ENCODE peak calls at places on chromosome 14, in eight cellular contexts. J is A549, T is stomach, I is SK-N-SH, L is ovary, S is K562, C is HepG2, Z is GM12878. U is an unnamed sample.

GRCh38 chr14:37116933-37117844 is 55.2 kb downstream of the SLC25A21 start:
- DNase-seq in J (peak; percentile 40), T (no peak), I (no peak), L (no peak), S (no peak), C (peak; percentile 39), Z (no peak), U (no peak)

GRCh38 chr14:73786942-73787759 is 64.5 kb upstream of the PTGR2 start:
- DNase-seq in J (no peak), T (peak; percentile 75), I (peak; percentile 83), L (peak; percentile 79), S (peak; percentile 65), C (no peak), Z (no peak), U (no peak)

GRCh38 chr14:100536721-100537700 is 50.2 kb downstream of the BEGAIN start:
- DNase-seq in J (no peak), T (peak; percentile 22), I (peak; percentile 56), L (no peak), S (no peak), C (no peak), Z (no peak), U (peak; percentile 46)

GRCh38 chr14:100586520-100587247 is 533 bp downstream of the BEGAIN start:
- DNase-seq in J (peak; percentile 51), T (no peak), I (peak; percentile 91), L (no peak), S (no peak), C (no peak), Z (no peak), U (peak; percentile 48)

GRCh38 chr14:76918751-76919421 is 92.7 kb downstream of the LRRC74A start:
- DNase-seq in J (peak; percentile 95), T (peak; percentile 97), I (peak; percentile 74), L (peak; percentile 98), S (peak; percentile 82), C (peak; percentile 24), Z (no peak), U (peak; percentile 96)

GRCh38 chr14:97802430-97802829 is 1005.2 kb downstream of the VRK1 start:
- DNase-seq in J (no peak), T (no peak), I (no peak), L (no peak), S (no peak), C (no peak), Z (no peak), U (no peak)

GRCh38 chr14:28515571-28515970 is 251.0 kb upstream of the FOXG1 start:
- DNase-seq in J (no peak), T (no peak), I (no peak), L (no peak), S (no peak), C (no peak), Z (no peak), U (no peak)

GRCh38 chr14:81416233-81416927 is 16.3 kb upstream of the STON2 start:
- DNase-seq in J (no peak), T (no peak), I (no peak), L (no peak), S (no peak), C (no peak), Z (no peak), U (no peak)

GRCh38 chr14:55731881-55732498 is 152.0 kb downstream of the KTN1 start:
- DNase-seq in J (no peak), T (peak; percentile 62), I (no peak), L (no peak), S (no peak), C (peak; percentile 16), Z (no peak), U (no peak)

GRCh38 chr14:87615050-87615449 is 377.9 kb downstream of the GALC start:
- DNase-seq in J (no peak), T (no peak), I (no peak), L (no peak), S (no peak), C (no peak), Z (no peak), U (no peak)

GRCh38 chr14:87613856-87614255 is 379.1 kb downstream of the GALC start:
- DNase-seq in J (no peak), T (no peak), I (no peak), L (no peak), S (no peak), C (no peak), Z (no peak), U (no peak)

GRCh38 chr14:87617079-87617478 is 375.9 kb downstream of the GALC start:
- DNase-seq in J (no peak), T (no peak), I (no peak), L (no peak), S (no peak), C (no peak), Z (no peak), U (no peak)

GRCh38 chr14:87615822-87616679 is 376.9 kb downstream of the GALC start:
- DNase-seq in J (peak; percentile 38), T (peak; percentile 70), I (peak; percentile 38), L (peak; percentile 15), S (peak; percentile 49), C (peak; percentile 44), Z (no peak), U (no peak)
- TF ChIP-seq EP300 in J (no peak), T (no peak), I (no peak), L (no peak), S (no peak), C (no peak), Z (no peak), U (no peak)

GRCh38 chr14:69877492-69877891 is 1.7 kb upstream of the SMOC1 start:
- DNase-seq in J (no peak), T (no peak), I (peak; percentile 61), L (no peak), S (peak; percentile 14), C (no peak), Z (no peak), U (no peak)
- TF ChIP-seq EP300 in J (no peak), T (no peak), I (no peak), L (no peak), S (no peak), C (no peak), Z (no peak), U (no peak)

GRCh38 chr14:93039649-93040315 is 75.9 kb downstream of the ITPK1 start:
- DNase-seq in J (no peak), T (no peak), I (no peak), L (no peak), S (no peak), C (no peak), Z (no peak), U (no peak)

GRCh38 chr14:93042968-93043940 is 72.5 kb downstream of the ITPK1 start:
- DNase-seq in J (peak; percentile 90), T (peak; percentile 93), I (peak; percentile 81), L (no peak), S (no peak), C (peak; percentile 90), Z (no peak), U (peak; percentile 80)

GRCh38 chr14:93041830-93042229 is 73.9 kb downstream of the ITPK1 start:
- DNase-seq in J (no peak), T (no peak), I (no peak), L (no peak), S (no peak), C (no peak), Z (no peak), U (no peak)

GRCh38 chr14:93041002-93041401 is 74.7 kb downstream of the ITPK1 start:
- DNase-seq in J (no peak), T (no peak), I (no peak), L (no peak), S (no peak), C (no peak), Z (no peak), U (no peak)

DNA sequence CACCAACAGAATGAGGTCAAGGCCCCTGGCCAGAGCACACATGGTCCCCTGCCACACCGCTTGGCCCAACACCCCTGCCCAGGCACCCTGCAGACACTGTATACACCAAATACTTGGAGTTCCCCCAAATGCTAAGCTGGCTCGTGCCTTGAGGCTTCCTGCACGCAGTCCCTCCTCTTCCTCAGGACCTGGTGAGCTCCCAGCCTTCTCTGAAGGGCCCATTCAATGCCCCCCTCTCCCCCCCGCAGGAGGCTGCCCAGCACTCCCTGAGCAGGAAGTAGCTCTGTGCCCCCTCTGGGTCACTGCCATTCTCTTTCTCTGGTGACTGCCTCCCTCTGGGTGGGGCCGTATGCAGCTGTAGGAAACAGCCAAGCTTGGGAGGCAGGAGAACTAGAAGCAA is 75.3 kb downstream of the ITPK1 start:
- DNase-seq in J (no peak), T (peak; percentile 59), I (no peak), L (no peak), S (no peak), C (no peak), Z (no peak), U (no peak)
- TF ChIP-seq EP300 in J (no peak), T (no peak), I (no peak), L (no peak), S (no peak), C (no peak), Z (no peak), U (no peak)

GRCh38 chr14:67395876-67396189 is 16.1 kb downstream of the PLEK2 start:
- DNase-seq in J (no peak), T (no peak), I (no peak), L (no peak), S (no peak), C (no peak), Z (no peak), U (no peak)

GRCh38 chr14:67397536-67397935 is 14.4 kb downstream of the PLEK2 start:
- DNase-seq in J (no peak), T (no peak), I (no peak), L (no peak), S (no peak), C (no peak), Z (no peak), U (no peak)

GRCh38 chr14:67393689-67394088 is 18.3 kb downstream of the PLEK2 start:
- DNase-seq in J (no peak), T (no peak), I (no peak), L (no peak), S (no peak), C (no peak), Z (no peak), U (no peak)

GRCh38 chr14:67395086-67395875 is 16.7 kb downstream of the PLEK2 start:
- DNase-seq in J (no peak), T (no peak), I (no peak), L (no peak), S (no peak), C (no peak), Z (no peak), U (no peak)

DNA sequence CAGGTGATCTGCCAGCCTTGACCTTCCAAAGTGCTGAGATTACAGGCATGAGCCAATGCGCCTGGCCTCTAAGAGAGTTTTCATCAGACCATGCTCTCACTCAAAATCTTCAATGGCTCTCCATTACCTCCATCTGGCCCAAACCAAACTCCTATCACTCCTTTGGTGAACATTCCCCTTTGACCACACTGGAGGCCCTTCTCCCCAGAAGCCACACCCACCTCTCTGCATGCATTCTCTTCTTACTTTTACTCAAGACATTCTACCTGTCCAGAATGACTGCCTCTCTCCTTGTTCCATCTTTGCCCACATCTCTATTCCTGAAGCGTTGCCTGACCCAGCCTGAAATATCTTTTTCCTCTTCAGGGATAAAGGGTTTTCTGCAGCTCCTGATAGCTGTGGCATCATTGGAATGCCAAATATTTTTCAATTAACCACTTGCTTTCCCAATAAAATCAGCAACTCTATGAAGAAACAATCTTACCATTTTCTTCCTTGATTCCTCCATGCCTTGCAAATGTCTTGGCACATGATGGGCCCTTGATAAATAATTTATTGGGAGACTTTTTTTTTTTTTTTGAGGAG is 15.5 kb downstream of the PLEK2 start:
- DNase-seq in J (no peak), T (no peak), I (no peak), L (no peak), S (no peak), C (no peak), Z (no peak), U (no peak)
- TF ChIP-seq EP300 in J (no peak), T (no peak), I (no peak), L (no peak), S (no peak), C (no peak), Z (no peak), U (no peak)

U was measured in suprapubic skin.